ENCODE peak calls at places on chromosomes 11 and 22, in four cellular contexts. S, F, I and G are unnamed samples.
A peak's percentile ranks its signal among the peaks of the same experiment; 100 is the strongest.

GRCh38 chr22:48333323-48333763 is 1494.3 kb downstream of the BRD1 start:
- DNase-seq in S (no peak), F (no peak), I (no peak), G (no peak)

GRCh38 chr11:14386895-14387480 is 28.0 kb upstream of the RRAS2 start:
- DNase-seq in S (no peak), F (peak; percentile 91), I (no peak), G (peak; percentile 94)

GRCh38 chr11:3642071-3642951 is 519 bp upstream of the ART5 start:
- DNase-seq in S (peak; percentile 72), F (peak; percentile 97), I (peak; percentile 81), G (peak; percentile 69)

GRCh38 chr11:68120212-68121066 is 749 bp downstream of the CHKA start:
- DNase-seq in S (no peak), F (peak; percentile 83), I (peak; percentile 47), G (peak; percentile 58)

GRCh38 chr11:106467486-106467885 is 390.0 kb downstream of the AASDHPPT start:
- DNase-seq in S (no peak), F (no peak), I (no peak), G (no peak)

GRCh38 chr11:6855971-6856542 is 6.8 kb upstream of the OR10A2 start:
- DNase-seq in S (no peak), F (peak; percentile 60), I (no peak), G (peak; percentile 86)

GRCh38 chr22:24181088-24181995 is at the start of gene SUSD2:
- DNase-seq in S (no peak), F (peak; percentile 59), I (peak; percentile 76), G (no peak)

GRCh38 chr22:25795437-25795836 is 53.4 kb downstream of the MYO18B start:
- DNase-seq in S (no peak), F (no peak), I (no peak), G (no peak)

GRCh38 chr22:26845016-26845728 is 187.8 kb downstream of the MIAT start:
- DNase-seq in S (no peak), F (no peak), I (no peak), G (no peak)

GRCh38 chr22:46941958-46942815 is 179.7 kb downstream of the TBC1D22A start:
- DNase-seq in S (no peak), F (no peak), I (no peak), G (no peak)

GRCh38 chr22:46909237-46910030 is 147.0 kb downstream of the TBC1D22A start:
- DNase-seq in S (no peak), F (no peak), I (no peak), G (no peak)

GRCh38 chr11:132821027-132821426 is 711.3 kb downstream of the OPCML start:
- DNase-seq in S (no peak), F (no peak), I (no peak), G (peak; percentile 47)

GRCh38 chr22:20448630-20449029 is 11.0 kb upstream of the SCARF2 start:
- DNase-seq in S (no peak), F (no peak), I (no peak), G (no peak)

GRCh38 chr11:121800704-121801516 is 315.1 kb downstream of the BLID start:
- DNase-seq in S (no peak), F (peak; percentile 92), I (no peak), G (peak; percentile 24)

GRCh38 chr22:43304831-43305230 is 38.3 kb downstream of the SCUBE1 start:
- DNase-seq in S (no peak), F (no peak), I (no peak), G (no peak)

GRCh38 chr22:49404020-49404419 is 423.7 kb downstream of the BRD1 start:
- DNase-seq in S (no peak), F (no peak), I (no peak), G (no peak)

GRCh38 chr11:65506770-65507485 is 8.1 kb downstream of the MALAT1 start:
- DNase-seq in S (peak; percentile 91), F (peak; percentile 79), I (no peak), G (peak; percentile 85)

GRCh38 chr11:75654314-75654713 is 14.5 kb downstream of the MAP6 start:
- DNase-seq in S (no peak), F (no peak), I (no peak), G (peak; percentile 81)

GRCh38 chr22:47836957-47837356 is 1074.5 kb downstream of the TBC1D22A start:
- DNase-seq in S (no peak), F (no peak), I (no peak), G (peak; percentile 8)

GRCh38 chr11:67499808-67500793 is 5.1 kb downstream of the PITPNM1 start:
- DNase-seq in S (no peak), F (no peak), I (no peak), G (no peak)

GRCh38 chr11:9758676-9759518 is 95.0 kb downstream of the SWAP70 start:
- DNase-seq in S (peak; percentile 24), F (peak; percentile 64), I (peak; percentile 53), G (peak; percentile 84)

GRCh38 chr22:35178446-35178845 is 78.8 kb upstream of the HMGXB4 start:
- DNase-seq in S (no peak), F (no peak), I (no peak), G (no peak)

GRCh38 chr11:71176812-71177211 is 75.6 kb downstream of the SHANK2 start:
- DNase-seq in S (no peak), F (no peak), I (no peak), G (no peak)

GRCh38 chr11:12280199-12280837 is 97.1 kb upstream of the PARVA start:
- DNase-seq in S (no peak), F (peak; percentile 14), I (no peak), G (no peak)

GRCh38 chr11:9160166-9160565 is 68.8 kb upstream of the SCUBE2 start:
- DNase-seq in S (no peak), F (no peak), I (no peak), G (peak; percentile 69)

GRCh38 chr11:8676458-8676857 is 6.0 kb downstream of the TRIM66 start:
- DNase-seq in S (no peak), F (no peak), I (no peak), G (no peak)

GRCh38 chr11:26553182-26553581 is 18.9 kb downstream of the MUC15 start:
- DNase-seq in S (no peak), F (no peak), I (no peak), G (no peak)

GRCh38 chr22:33271390-33272161 is 213.4 kb upstream of the SYN3 start:
- DNase-seq in S (no peak), F (peak; percentile 13), I (no peak), G (peak; percentile 14)

GRCh38 chr11:69642549-69642912 is 1.6 kb downstream of the CCND1 start:
- DNase-seq in S (no peak), F (peak; percentile 60), I (no peak), G (peak; percentile 59)

GRCh38 chr22:28817919-28818859 is 17.8 kb upstream of the XBP1 start:
- DNase-seq in S (no peak), F (no peak), I (peak; percentile 79), G (no peak)

GRCh38 chr11:46381836-46382643 is 571 bp downstream of the MDK start:
- DNase-seq in S (no peak), F (peak; percentile 62), I (no peak), G (peak; percentile 43)

GRCh38 chr11:64334764-64335741 is 5.0 kb upstream of the CCDC88B start:
- DNase-seq in S (peak; percentile 96), F (peak; percentile 51), I (peak; percentile 85), G (peak; percentile 94)

DNA sequence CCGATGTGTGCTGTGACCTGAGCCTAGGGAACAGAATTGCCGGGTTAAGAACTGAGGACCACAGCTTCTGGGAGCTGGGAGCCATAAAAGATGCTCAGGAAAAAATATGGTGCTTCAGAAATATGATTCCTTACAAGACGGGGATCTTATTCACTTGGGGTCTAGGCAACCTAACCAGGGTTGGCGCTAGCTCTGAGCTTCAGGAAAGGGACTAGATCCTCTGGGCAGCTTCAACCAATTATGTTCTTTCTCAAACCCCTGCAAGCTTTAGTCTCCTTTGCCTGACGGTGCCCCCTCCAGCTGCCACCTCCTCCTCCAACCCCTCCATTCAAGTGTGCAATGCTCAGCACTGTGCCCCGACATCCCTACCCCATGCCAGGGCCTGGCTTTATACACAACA is 634.1 kb upstream of the CADM1 start:
- DNase-seq in S (no peak), F (no peak), I (no peak), G (no peak)
- H4K20me1 ChIP-seq in S (no peaks in the 10 kb centered on the region), F (no peaks in the 10 kb centered on the region), I (no peaks in the 10 kb centered on the region), G (no peaks in the 10 kb centered on the region)

DNA sequence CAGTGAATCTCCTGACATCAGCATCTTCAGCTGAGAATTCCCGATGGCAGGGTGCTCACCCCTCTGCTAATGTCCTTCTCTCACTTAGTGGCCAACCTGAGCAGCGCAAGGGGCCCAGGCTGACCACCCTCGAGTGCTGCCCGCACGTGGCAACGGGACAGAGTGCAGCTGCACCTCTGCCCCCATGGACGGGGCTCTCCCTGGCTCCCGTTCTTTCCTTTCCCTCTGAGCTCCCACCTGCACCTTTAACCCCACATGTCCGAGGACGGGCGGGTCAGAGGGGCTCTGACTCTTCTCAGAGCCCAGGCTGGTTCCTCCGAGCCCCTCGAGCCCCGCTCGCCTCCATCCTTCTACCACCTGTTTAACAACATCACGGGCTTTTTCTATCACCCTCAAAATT is 19.8 kb downstream of the MOB2 start:
- DNase-seq in S (no peak), F (no peak), I (no peak), G (no peak)
- TF ChIP-seq EZH2 in S (no peak), F (no peak), I (no peak), G (no peak)

GRCh38 chr11:128431931-128432330 is 155.4 kb downstream of the ETS1 start:
- DNase-seq in S (no peak), F (no peak), I (no peak), G (no peak)

GRCh38 chr11:128428876-128429416 is 158.4 kb downstream of the ETS1 start:
- DNase-seq in S (no peak), F (peak; percentile 18), I (no peak), G (no peak)

GRCh38 chr11:128434411-128434810 is 152.9 kb downstream of the ETS1 start:
- DNase-seq in S (no peak), F (no peak), I (no peak), G (no peak)

GRCh38 chr11:128437137-128437536 is 150.2 kb downstream of the ETS1 start:
- DNase-seq in S (no peak), F (no peak), I (no peak), G (peak; percentile 67)

DNA sequence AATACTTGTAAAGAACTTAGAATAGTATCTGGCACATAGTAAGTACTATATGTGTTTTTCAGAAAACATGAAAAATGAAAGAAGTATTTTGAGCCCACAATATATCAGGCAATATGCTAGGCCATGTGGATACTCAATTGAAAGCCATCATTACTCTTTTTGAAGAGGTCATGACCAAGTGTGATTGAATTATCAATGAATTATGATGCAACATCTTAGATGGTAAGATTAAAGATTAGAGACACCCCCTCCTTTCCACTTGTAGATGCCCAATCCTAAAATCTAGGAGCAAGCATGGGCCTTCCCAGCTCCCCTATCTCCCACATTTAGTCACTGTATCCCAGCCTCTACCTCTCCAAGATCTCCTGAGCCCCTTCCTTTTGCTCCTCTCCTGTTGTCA is 154.4 kb downstream of the ETS1 start:
- DNase-seq in S (no peak), F (no peak), I (no peak), G (no peak)
- H4K20me1 ChIP-seq in S (no peaks in the 10 kb centered on the region), F (no peaks in the 10 kb centered on the region), I (no peaks in the 10 kb centered on the region), G (no peaks in the 10 kb centered on the region)

DNA sequence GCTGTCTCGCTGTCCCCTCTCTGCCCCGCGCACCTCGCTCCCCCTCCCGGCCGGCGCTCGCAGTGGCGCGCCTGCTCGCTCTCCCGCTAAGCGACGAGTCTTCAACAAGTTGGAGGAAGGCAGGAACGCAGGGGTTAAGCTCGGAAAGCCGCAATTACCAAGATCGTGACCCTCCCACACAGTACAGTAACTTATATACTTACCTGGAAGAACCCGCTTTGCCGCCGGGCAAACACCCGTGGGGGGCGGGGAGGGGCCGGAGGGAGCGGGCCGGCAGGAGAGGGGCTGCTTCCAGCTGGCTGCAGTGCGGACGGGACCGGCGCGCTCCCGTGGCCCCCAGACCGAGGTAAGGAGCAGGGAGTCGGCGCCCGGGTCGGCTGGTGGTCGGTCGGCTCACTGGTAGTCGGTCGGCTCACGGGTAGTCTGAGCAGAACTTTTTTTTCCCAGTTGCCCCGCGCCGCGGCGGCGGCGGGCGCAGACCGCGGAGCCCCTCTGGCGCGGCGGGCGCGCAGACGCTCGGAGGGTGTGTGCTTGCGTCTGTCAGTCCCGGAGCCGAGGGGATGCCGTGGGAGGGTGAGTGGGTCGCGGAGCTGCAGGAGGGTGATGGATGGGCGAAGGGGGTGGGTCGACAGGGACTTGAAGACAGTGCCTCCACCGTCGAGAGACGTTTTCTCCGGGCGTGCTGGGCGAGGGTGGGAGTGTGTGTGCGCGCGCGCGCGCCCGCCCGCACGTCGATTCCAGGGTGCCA is 101.2 kb upstream of the HSD17B12 start:
- DNase-seq in S (no peak), F (peak; percentile 79), I (no peak), G (peak; percentile 76)
- TF ChIP-seq EZH2 in S (no peak), F (peak; percentile 81), I (peak; percentile 66), G (no peak)